ENCODE peak calls at places on chromosomes 12 and 14, in eight cellular contexts. Y, B, Q, H, L, E, Z and W are unnamed samples.

GRCh38 chr12:67534671-67535070 is 113.9 kb upstream of the DYRK2 start:
- DNase-seq in E (peak), L (peak), Y (no peak), H (peak), B (no peak), Q (no peak), Z (peak), W (peak)

GRCh38 chr14:91410781-91411536 is 6.7 kb downstream of the CCDC88C start:
- DNase-seq in Y (no peak), H (no peak), L (no peak), B (no peak), E (no peak), Z (no peak), Q (no peak), W (peak)

GRCh38 chr12:96237465-96238077 is 43.4 kb downstream of the ELK3 start:
- DNase-seq in H (peak), B (peak), Y (no peak), L (peak), Z (peak), E (peak), Q (no peak), W (peak)

GRCh38 chr12:108691995-108692808 is 39.1 kb downstream of the CORO1C start:
- DNase-seq in H (peak), B (no peak), Y (no peak), Z (no peak), L (peak), Q (no peak), E (peak), W (no peak)

GRCh38 chr12:82149045-82149444 is 209.1 kb downstream of the CCDC59 start:
- DNase-seq in Q (no peak), E (peak), H (no peak), Z (no peak), L (peak), B (no peak), Y (no peak), W (no peak)

GRCh38 chr12:128205145-128205544 is 61.8 kb upstream of the TMEM132C start:
- DNase-seq in Z (no peak), Q (no peak), Y (no peak), B (no peak), E (no peak), H (no peak), L (no peak), W (no peak)

GRCh38 chr12:109737111-109737510 is 23.5 kb downstream of the FAM222A start:
- DNase-seq in Q (no peak), H (no peak), Y (no peak), E (no peak), L (no peak), Z (no peak), B (no peak), W (peak)

GRCh38 chr12:39272934-39273770 is 169.8 kb downstream of the KIF21A start:
- DNase-seq in B (peak), Y (no peak), H (peak), E (peak), L (peak), Q (no peak), Z (peak), W (no peak)

GRCh38 chr12:25056486-25057130 is 107.7 kb upstream of the BCAT1 start:
- DNase-seq in L (no peak), Q (no peak), Y (no peak), E (no peak), H (no peak), Z (no peak), B (no peak), W (no peak)

GRCh38 chr12:94875525-94875924 is 128.0 kb downstream of the NDUFA12 start:
- DNase-seq in Y (no peak), B (no peak), L (no peak), Z (no peak), E (peak), H (no peak), Q (no peak), W (no peak)

GRCh38 chr14:21074398-21075272 is 4.5 kb downstream of the ARHGEF40 start:
- DNase-seq in Y (no peak), Q (no peak), E (no peak), B (no peak), L (no peak), Z (no peak), H (no peak), W (peak)

GRCh38 chr12:20305470-20305869 is 62.9 kb upstream of the PDE3A start:
- DNase-seq in L (no peak), E (no peak), B (no peak), Y (no peak), Q (no peak), H (peak), Z (no peak), W (no peak)

GRCh38 chr12:14264316-14264715 is 101.2 kb upstream of the ATF7IP start:
- DNase-seq in L (no peak), Z (peak), Y (no peak), Q (no peak), H (peak), E (no peak), B (no peak), W (no peak)

GRCh38 chr12:56581418-56582145 is 48.5 kb downstream of the BAZ2A start:
- DNase-seq in B (no peak), E (peak), Z (peak), H (peak), Y (no peak), L (peak), Q (no peak), W (no peak)

GRCh38 chr12:26496170-26496569 is 300.8 kb downstream of the SSPN start:
- DNase-seq in Q (no peak), H (no peak), L (no peak), Z (no peak), B (no peak), E (no peak), Y (no peak), W (no peak)

GRCh38 chr14:55581011-55581806 is 1.2 kb downstream of the KTN1 start:
- DNase-seq in E (peak), H (peak), Z (peak), L (peak), B (peak), Q (no peak), Y (no peak), W (peak)

GRCh38 chr12:101229841-101230241 is 19.8 kb upstream of the SLC5A8 start:
- DNase-seq in B (no peak), Y (no peak), Q (no peak), E (no peak), H (no peak), L (no peak), Z (no peak), W (no peak)